ENCODE peak calls at places on chromosomes 12 and 14, in six cellular contexts. G, Q, M, S, D and V are unnamed samples.

GRCh38 chr12:24138041-24138440 is 188.6 kb upstream of the SOX5 start:
- DNase-seq in M (no peak), D (no peak), Q (no peak), G (no peak), S (no peak), V (no peak)

GRCh38 chr12:117985182-117985581 is 16.4 kb upstream of the KSR2 start:
- DNase-seq in Q (no peak), G (no peak), S (no peak), M (no peak), D (no peak), V (no peak)

GRCh38 chr14:58789756-58790155 is 152.0 kb downstream of the DACT1 start:
- DNase-seq in D (no peak), M (no peak), G (no peak), S (no peak), Q (no peak), V (no peak)

GRCh38 chr12:131134523-131135310 is 181.0 kb downstream of the ADGRD1 start:
- DNase-seq in D (no peak), M (no peak), S (no peak), G (no peak), Q (no peak), V (no peak)

GRCh38 chr14:22650960-22651521 is 6.9 kb upstream of the OR6J1 start:
- DNase-seq in S (no peak), Q (no peak), G (no peak), M (no peak), D (no peak), V (no peak)

GRCh38 chr14:104755621-104756020 is 2.7 kb downstream of the SIVA1 start:
- DNase-seq in G (no peak), M (no peak), D (no peak), S (no peak), Q (no peak), V (no peak)

GRCh38 chr12:55829967-55830600 is 697 bp upstream of the DNAJC14 start:
- DNase-seq in S (peak), G (peak), Q (peak), D (no peak), M (peak), V (peak)

GRCh38 chr12:990308-990648 is 745 bp upstream of the ERC1 start:
- DNase-seq in D (no peak), M (peak), Q (peak), G (peak), S (peak), V (peak)

GRCh38 chr12:34400423-34400881 is 378.2 kb downstream of the ALG10 start:
- DNase-seq in G (peak), M (peak), S (no peak), D (no peak), Q (peak), V (peak)

GRCh38 chr12:25694072-25694471 is 141.0 kb upstream of the LMNTD1 start:
- DNase-seq in G (no peak), D (no peak), Q (no peak), M (no peak), S (no peak), V (peak)

GRCh38 chr12:95634622-95635621 is 83.6 kb upstream of the USP44 start:
- DNase-seq in D (no peak), M (no peak), Q (peak), G (no peak), S (no peak), V (no peak)

GRCh38 chr12:62598846-62599245 is 132.2 kb downstream of the MON2 start:
- DNase-seq in G (no peak), Q (no peak), M (no peak), S (no peak), D (no peak), V (no peak)

GRCh38 chr12:104460973-104461693 is 4.4 kb downstream of the CHST11 start:
- DNase-seq in S (no peak), Q (no peak), G (no peak), D (no peak), M (no peak), V (no peak)

GRCh38 chr14:103629503-103630121 is 601 bp downstream of the KLC1 start:
- DNase-seq in S (peak), Q (peak), M (peak), G (peak), D (no peak), V (peak)

GRCh38 chr12:108430245-108430644 is 84.8 kb upstream of the FICD start:
- DNase-seq in Q (no peak), G (no peak), S (no peak), D (no peak), M (no peak), V (no peak)

GRCh38 chr12:96335270-96335669 is 65.0 kb downstream of the CDK17 start:
- DNase-seq in M (no peak), S (no peak), Q (no peak), G (no peak), D (no peak), V (no peak)

GRCh38 chr12:91523831-91524230 is 341.2 kb upstream of the DCN start:
- DNase-seq in M (no peak), G (no peak), S (peak), D (no peak), Q (no peak), V (no peak)

GRCh38 chr14:65997350-65997749 is 488.8 kb upstream of the CCDC196 start:
- DNase-seq in G (no peak), M (no peak), Q (no peak), D (no peak), S (no peak), V (no peak)

GRCh38 chr14:71130491-71131179 is 223.4 kb downstream of the PCNX1 start:
- DNase-seq in G (no peak), Q (no peak), D (no peak), S (peak), M (no peak), V (peak)

GRCh38 chr14:31429791-31430190 is 9.4 kb upstream of the HEATR5A start:
- DNase-seq in D (no peak), M (no peak), G (no peak), Q (no peak), S (no peak), V (no peak)

GRCh38 chr14:61565836-61566536 is 129.3 kb upstream of the HIF1A start:
- DNase-seq in G (no peak), M (no peak), D (no peak), Q (no peak), S (no peak), V (no peak)

GRCh38 chr14:77031680-77032482 is 3.4 kb upstream of the IRF2BPL start:
- DNase-seq in Q (peak), D (no peak), G (no peak), S (no peak), M (no peak), V (peak)

GRCh38 chr12:100068305-100068704 is 74.4 kb downstream of the BLTP3B start:
- DNase-seq in S (no peak), G (no peak), Q (no peak), D (no peak), M (no peak), V (no peak)

GRCh38 chr14:90519262-90519920 is 122.6 kb downstream of the CALM1 start:
- DNase-seq in G (no peak), D (no peak), Q (no peak), S (no peak), M (no peak), V (no peak)

GRCh38 chr14:34733245-34733644 is 18.9 kb upstream of the CFL2 start:
- DNase-seq in M (no peak), S (no peak), D (no peak), G (no peak), Q (no peak), V (no peak)

GRCh38 chr14:96762650-96763049 is 34.5 kb upstream of the VRK1 start:
- DNase-seq in G (no peak), M (no peak), D (no peak), S (peak), Q (no peak), V (no peak)

GRCh38 chr14:82635931-82636330 is 1102.3 kb upstream of the SEL1L start:
- DNase-seq in G (no peak), D (no peak), Q (no peak), M (no peak), S (no peak), V (no peak)

GRCh38 chr14:100585448-100586152 is 1.6 kb downstream of the BEGAIN start:
- DNase-seq in S (no peak), Q (no peak), G (peak), D (no peak), M (no peak), V (no peak)

GRCh38 chr12:76872415-76872814 is 6.4 kb downstream of the CSRP2 start:
- DNase-seq in S (peak), D (no peak), M (no peak), Q (no peak), G (no peak), V (no peak)

GRCh38 chr12:129551441-129551840 is 352.4 kb downstream of the TMEM132D start:
- DNase-seq in G (no peak), Q (no peak), M (no peak), S (no peak), D (no peak), V (no peak)

GRCh38 chr12:69284131-69284530 is 44.8 kb downstream of the CPSF6 start:
- DNase-seq in G (peak), M (peak), D (no peak), Q (peak), S (peak), V (peak)

GRCh38 chr12:42846782-42847181 is 257.2 kb upstream of the PRICKLE1 start:
- DNase-seq in M (no peak), G (no peak), D (no peak), Q (no peak), S (no peak), V (no peak)

GRCh38 chr14:58100735-58101368 is 51.2 kb downstream of the ARMH4 start:
- DNase-seq in S (no peak), G (no peak), D (no peak), M (no peak), Q (no peak), V (no peak)

GRCh38 chr12:131852551-131853299 is 24.5 kb downstream of the MMP17 start:
- DNase-seq in M (no peak), S (no peak), G (peak), Q (peak), D (no peak), V (no peak)

GRCh38 chr12:5497329-5498058 is 65.6 kb downstream of the NTF3 start:
- DNase-seq in D (no peak), M (no peak), Q (peak), G (no peak), S (no peak), V (no peak)

GRCh38 chr14:54838931-54839512 is 63.6 kb downstream of the GCH1 start:
- DNase-seq in D (no peak), Q (no peak), S (no peak), M (no peak), G (no peak), V (no peak)

GRCh38 chr14:100906420-100906819 is 2.9 kb upstream of the RTL1 start:
- DNase-seq in D (no peak), S (peak), Q (no peak), G (no peak), M (no peak), V (no peak)

GRCh38 chr12:50338920-50339319 is 55.6 kb upstream of the LIMA1 start:
- DNase-seq in M (no peak), D (no peak), Q (no peak), G (no peak), S (no peak), V (no peak)

GRCh38 chr12:9617124-9617523 is 9.4 kb upstream of the KLRB1 start:
- DNase-seq in D (no peak), M (no peak), G (no peak), S (no peak), Q (no peak), V (no peak)
- H3K27ac ChIP-seq in D (no peak), M (no peak), G (no peak), S (no peak), Q (no peak), V (no peak)

DNA sequence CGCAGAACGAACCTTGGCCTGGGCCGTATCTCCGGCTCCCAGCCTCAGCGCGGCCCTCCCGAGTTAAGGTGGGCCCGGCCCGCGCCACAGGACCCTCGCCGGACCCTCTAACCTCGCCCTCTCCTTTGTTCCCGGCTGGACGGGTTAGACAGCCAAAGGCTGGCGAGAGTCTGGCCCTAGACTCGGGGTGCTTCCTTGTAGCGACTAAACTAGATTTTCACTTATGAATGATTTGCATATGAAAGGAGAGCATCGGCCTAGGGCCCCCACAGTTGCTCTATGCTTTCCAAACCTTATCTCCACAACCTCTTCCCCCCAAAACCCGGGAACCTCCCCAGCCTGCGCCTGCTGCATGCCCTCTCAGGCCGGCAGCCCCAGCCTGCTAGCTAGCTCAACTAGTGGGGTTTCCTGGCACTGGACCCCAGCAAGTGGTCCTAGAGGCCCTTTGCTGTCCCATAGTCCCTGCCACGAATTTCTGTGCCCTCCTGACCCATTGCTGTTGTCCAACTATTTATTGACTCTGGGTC is 2.0 kb downstream of the HOXC5 start:
- DNase-seq in G (no peak), Q (no peak), D (no peak), S (peak), M (peak), V (no peak)
- H3K27ac ChIP-seq in G (no peak), Q (no peak), D (no peak), S (no peak), M (peak), V (no peak)

GRCh38 chr14:72559669-72560068 is 334.2 kb downstream of the DPF3 start:
- DNase-seq in Q (no peak), S (no peak), G (no peak), M (no peak), D (no peak), V (no peak)
- H3K27ac ChIP-seq in Q (no peak), S (no peak), G (no peak), M (no peak), D (peak), V (no peak)

GRCh38 chr12:109744991-109745942 is 31.6 kb downstream of the FAM222A start:
- DNase-seq in S (no peak), M (peak), D (no peak), G (no peak), Q (peak), V (no peak)
- H3K27ac ChIP-seq in S (no peak), M (no peak), D (no peak), G (no peak), Q (no peak), V (no peak)

GRCh38 chr12:56988207-56988739 is 18.1 kb downstream of the ZBTB39 start:
- DNase-seq in G (no peak), Q (no peak), D (no peak), M (no peak), S (peak), V (peak)
- H3K27ac ChIP-seq in G (no peak), Q (no peak), D (no peak), M (no peak), S (no peak), V (peak)

DNA sequence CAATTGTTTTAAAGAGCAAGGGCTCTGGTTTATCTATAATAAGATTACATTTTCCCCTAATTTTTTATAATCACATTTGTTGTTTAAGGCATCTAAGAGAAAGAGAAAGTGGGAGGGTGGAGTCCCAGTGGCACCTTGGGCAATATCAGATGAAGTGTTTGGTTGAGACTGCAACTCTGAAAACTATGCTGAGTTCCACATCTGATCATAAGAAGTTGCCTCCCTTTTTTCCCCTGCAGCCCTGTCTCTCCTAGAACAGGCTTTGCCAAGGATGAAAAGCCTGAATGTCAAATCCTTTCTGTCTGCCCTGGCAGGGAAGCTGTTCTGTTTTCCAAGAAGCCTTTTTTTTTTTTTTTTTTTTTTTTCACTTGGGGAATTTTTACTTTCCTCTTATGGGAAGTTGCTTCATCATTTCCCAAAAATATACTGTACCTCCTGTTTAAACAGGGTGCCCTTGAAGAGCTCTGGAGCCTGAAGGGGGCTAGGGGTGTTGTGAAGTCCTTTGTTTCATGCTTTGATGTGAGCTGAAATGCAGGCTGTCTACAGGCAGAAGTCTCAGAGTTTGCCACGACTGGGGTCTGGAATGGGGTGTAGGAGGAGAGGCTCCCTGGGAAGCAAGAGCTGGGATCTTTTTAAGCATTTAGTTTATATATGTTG is 71.3 kb downstream of the SUSD6 start:
- DNase-seq in D (no peak), G (no peak), M (no peak), S (no peak), Q (no peak), V (no peak)
- H3K27ac ChIP-seq in D (no peak), G (no peak), M (peak), S (no peak), Q (no peak), V (no peak)

DNA sequence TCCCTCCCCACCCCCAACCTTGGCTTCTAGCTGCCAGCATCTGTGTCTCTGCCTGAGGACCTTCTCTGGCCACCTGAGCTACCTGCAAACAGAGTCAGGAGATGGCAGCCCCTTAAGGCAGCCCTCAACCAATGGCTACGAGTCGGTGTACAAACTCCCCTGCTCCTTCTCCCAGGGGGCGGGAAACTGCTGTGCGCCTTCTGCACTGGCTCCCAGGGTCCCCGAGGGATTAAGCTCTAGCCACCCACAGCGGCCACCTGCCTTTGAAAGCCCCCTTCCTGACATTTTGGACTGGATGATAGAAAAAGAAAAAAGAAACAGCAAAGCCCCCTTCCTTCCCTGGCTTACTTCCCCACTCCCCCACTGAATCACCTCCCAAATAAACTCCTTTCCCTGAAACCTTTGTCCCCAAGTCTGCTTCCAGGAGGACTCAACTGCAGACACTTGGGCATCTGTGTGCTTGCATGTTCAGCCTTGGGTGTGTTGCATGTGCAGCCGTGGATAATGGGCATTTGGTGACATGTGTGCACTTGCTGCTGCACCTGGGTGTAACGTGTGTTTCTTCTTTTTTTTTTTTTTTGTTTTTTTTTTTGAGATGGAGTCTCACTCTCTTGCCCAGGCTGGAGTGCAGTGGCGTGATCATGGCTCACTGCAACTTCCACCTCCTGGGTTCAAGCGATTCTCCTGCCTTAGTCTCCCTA is 6.0 kb downstream of the SDS start:
- DNase-seq in Q (no peak), M (no peak), S (no peak), G (no peak), D (no peak), V (no peak)
- H3K27ac ChIP-seq in Q (no peak), M (no peak), S (no peak), G (no peak), D (no peak), V (no peak)

GRCh38 chr12:111570090-111570961 is 28.8 kb downstream of the ATXN2 start:
- DNase-seq in D (no peak), Q (no peak), S (no peak), M (no peak), G (no peak), V (no peak)
- H3K27ac ChIP-seq in D (no peak), Q (no peak), S (peak), M (no peak), G (no peak), V (no peak)

GRCh38 chr12:89281534-89281857 is 70.8 kb downstream of the DUSP6 start:
- DNase-seq in S (no peak), D (no peak), M (no peak), Q (no peak), G (no peak), V (no peak)
- H3K27ac ChIP-seq in S (no peak), D (peak), M (no peak), Q (no peak), G (no peak), V (peak)